ENCODE peak calls at places on chromosomes 3 and 15, in nine cellular contexts. P, B, A, R, F, N, G, C and W are unnamed samples.

GRCh38 chr15:40445411-40446055 is 4.8 kb downstream of the BAHD1 start:
- DNase-seq in P (no peak), B (no peak), A (no peak), R (no peak), F (peak), N (no peak), G (peak), C (peak), W (peak)

GRCh38 chr3:155079795-155080546 is at the start of gene MME:
- DNase-seq in P (peak), B (no peak), A (no peak), R (peak), F (peak), N (no peak), G (peak), C (peak), W (peak)

GRCh38 chr3:42632146-42632545 is 21.4 kb upstream of the ZBTB47 start:
- DNase-seq in P (no peak), B (no peak), A (no peak), R (no peak), F (no peak), N (no peak), G (no peak), C (no peak), W (no peak)

GRCh38 chr15:47806008-47806407 is 88.7 kb downstream of the SEMA6D start:
- DNase-seq in P (no peak), B (no peak), A (no peak), R (no peak), F (no peak), N (no peak), G (no peak), C (no peak), W (no peak)

GRCh38 chr3:120823156-120823555 is 80.6 kb downstream of the GTF2E1 start:
- DNase-seq in P (no peak), B (no peak), A (no peak), R (no peak), F (no peak), N (no peak), G (peak), C (no peak), W (no peak)

GRCh38 chr3:127457094-127457475 is 133.4 kb downstream of the TPRA1 start:
- DNase-seq in P (no peak), B (peak), A (no peak), R (peak), F (peak), N (peak), G (peak), C (no peak), W (peak)

GRCh38 chr3:66036586-66037061 is 2.1 kb downstream of the MAGI1 start:
- DNase-seq in P (no peak), B (peak), A (no peak), R (peak), F (no peak), N (no peak), G (peak), C (no peak), W (no peak)

GRCh38 chr3:168096210-168096795 is 579 bp upstream of the GOLIM4 start:
- DNase-seq in P (peak), B (peak), A (no peak), R (peak), F (peak), N (no peak), G (peak), C (peak), W (peak)

GRCh38 chr3:32780735-32781210 is 37.0 kb upstream of the TRIM71 start:
- DNase-seq in P (peak), B (peak), A (no peak), R (peak), F (peak), N (no peak), G (peak), C (no peak), W (peak)

GRCh38 chr3:43857361-43858051 is 166.8 kb downstream of the ABHD5 start:
- DNase-seq in P (no peak), B (no peak), A (no peak), R (no peak), F (no peak), N (no peak), G (no peak), C (no peak), W (no peak)

GRCh38 chr15:87752250-87752951 is 504.1 kb downstream of the NTRK3 start:
- DNase-seq in P (peak), B (no peak), A (no peak), R (no peak), F (peak), N (peak), G (peak), C (peak), W (no peak)

GRCh38 chr15:66939016-66939415 is 126.4 kb upstream of the SMAD3 start:
- DNase-seq in P (no peak), B (no peak), A (no peak), R (no peak), F (no peak), N (no peak), G (no peak), C (no peak), W (no peak)

GRCh38 chr15:62334581-62334980 is 169.5 kb upstream of the C2CD4B start:
- DNase-seq in P (no peak), B (no peak), A (no peak), R (no peak), F (no peak), N (peak), G (no peak), C (no peak), W (no peak)

GRCh38 chr15:82551646-82552247 is 11.5 kb upstream of the RPS17 start:
- DNase-seq in P (no peak), B (no peak), A (no peak), R (no peak), F (no peak), N (no peak), G (no peak), C (no peak), W (no peak)

GRCh38 chr3:165504554-165504953 is 308.4 kb upstream of the SLITRK3 start:
- DNase-seq in P (no peak), B (no peak), A (no peak), R (no peak), F (no peak), N (no peak), G (no peak), C (no peak), W (no peak)

GRCh38 chr3:128794788-128795649 is 69.0 kb downstream of the RAB7A start:
- DNase-seq in P (peak), B (peak), A (peak), R (peak), F (peak), N (no peak), G (peak), C (peak), W (no peak)

GRCh38 chr3:114128826-114129225 is 50.0 kb downstream of the DRD3 start:
- DNase-seq in P (no peak), B (no peak), A (no peak), R (no peak), F (peak), N (no peak), G (no peak), C (no peak), W (no peak)

GRCh38 chr3:190010486-190010885 is 110.2 kb downstream of the P3H2 start:
- DNase-seq in P (no peak), B (no peak), A (no peak), R (no peak), F (no peak), N (no peak), G (no peak), C (no peak), W (no peak)

GRCh38 chr3:187101184-187102072 is 37.9 kb downstream of the RPL39L start:
- DNase-seq in P (peak), B (peak), A (peak), R (peak), F (peak), N (no peak), G (peak), C (peak), W (peak)

GRCh38 chr3:28606283-28606682 is 257.7 kb upstream of the AZI2 start:
- DNase-seq in P (no peak), B (no peak), A (no peak), R (no peak), F (no peak), N (no peak), G (no peak), C (no peak), W (no peak)

GRCh38 chr15:62912808-62913207 is 129.7 kb upstream of the TPM1 start:
- DNase-seq in P (no peak), B (no peak), A (no peak), R (no peak), F (no peak), N (no peak), G (no peak), C (no peak), W (no peak)

GRCh38 chr15:72117448-72117697 is 577 bp downstream of the MYO9A start:
- DNase-seq in P (peak), B (peak), A (peak), R (peak), F (peak), N (no peak), G (peak), C (peak), W (peak)

GRCh38 chr15:58743161-58743502 is 6.4 kb downstream of the ADAM10 start:
- DNase-seq in P (no peak), B (no peak), A (no peak), R (no peak), F (no peak), N (no peak), G (no peak), C (no peak), W (no peak)

GRCh38 chr3:21170964-21171363 is 580.0 kb downstream of the ZNF385D start:
- DNase-seq in P (no peak), B (no peak), A (no peak), R (no peak), F (peak), N (no peak), G (no peak), C (no peak), W (no peak)

GRCh38 chr3:115525726-115526125 is 97.6 kb upstream of the GAP43 start:
- DNase-seq in P (no peak), B (no peak), A (no peak), R (no peak), F (peak), N (no peak), G (no peak), C (no peak), W (no peak)

GRCh38 chr15:48794697-48795134 is 16.2 kb downstream of the CEP152 start:
- DNase-seq in P (no peak), B (no peak), A (no peak), R (no peak), F (peak), N (no peak), G (no peak), C (no peak), W (no peak)